ENCODE peak calls at places on chromosomes 4 and X, in five cellular contexts. U is CD8-positive, alpha-beta memory T cell; I is left ventricle myocardium inferior; W is iPS DF 6.9; X is GM23248. D is an unnamed sample.

GRCh38 chr4:55395529-55396304 is at the start of gene TMEM165:
- DNase-seq in U (peak; percentile 88), W (peak; percentile 41), I (peak; percentile 92), X (peak; percentile 97), D (peak; percentile 96)

GRCh38 chrX:148929686-148930085 is 429.3 kb downstream of the AFF2 start:
- DNase-seq in X (peak; percentile 74), I (no peak), U (no peak), W (no peak), D (no peak)

GRCh38 chr4:147821555-147821954 is 89.7 kb downstream of the ARHGAP10 start:
- DNase-seq in X (peak; percentile 34), I (no peak), W (no peak), U (no peak), D (no peak)

GRCh38 chr4:139282375-139283075 is 2.5 kb upstream of the MGARP start:
- DNase-seq in W (no peak), U (no peak), X (peak; percentile 55), I (no peak), D (no peak)

GRCh38 chr4:122542411-122543236 is 78.2 kb downstream of the IL21 start:
- DNase-seq in W (no peak), U (no peak), I (no peak), X (peak; percentile 69), D (no peak)

GRCh38 chr4:10354746-10355145 is 102.5 kb downstream of the ZNF518B start:
- DNase-seq in I (no peak), X (no peak), W (no peak), U (no peak), D (no peak)

GRCh38 chr4:26992657-26993361 is 132.2 kb downstream of the STIM2 start:
- DNase-seq in I (no peak), U (no peak), X (peak; percentile 66), W (no peak), D (no peak)

GRCh38 chr4:87030606-87031441 is 96.0 kb downstream of the AFF1 start:
- DNase-seq in W (no peak), I (no peak), U (no peak), X (peak; percentile 61), D (no peak)

GRCh38 chr4:104930298-104930697 is 216.4 kb upstream of the TET2 start:
- DNase-seq in U (no peak), I (no peak), W (no peak), X (no peak), D (no peak)

GRCh38 chr4:4860381-4860802 is 927 bp downstream of the MSX1 start:
- DNase-seq in X (no peak), W (no peak), I (no peak), U (no peak), D (no peak)

GRCh38 chr4:152258804-152259708 is 276.8 kb downstream of the FBXW7 start:
- DNase-seq in X (peak; percentile 95), U (no peak), W (no peak), I (no peak), D (no peak)

GRCh38 chr4:41322613-41323012 is 65.9 kb downstream of the UCHL1 start:
- DNase-seq in X (no peak), U (no peak), W (no peak), I (no peak), D (no peak)

GRCh38 chr4:139163806-139164206 is 13.2 kb downstream of the ELF2 start:
- DNase-seq in W (no peak), U (no peak), I (no peak), X (no peak), D (no peak)

GRCh38 chr4:48025005-48025404 is 8.4 kb downstream of the NIPAL1 start:
- DNase-seq in I (no peak), X (peak; percentile 49), U (no peak), W (no peak), D (no peak)

GRCh38 chr4:153153339-153153851 is 50.8 kb upstream of the TRIM2 start:
- DNase-seq in X (peak; percentile 76), U (peak; percentile 48), W (no peak), I (peak; percentile 34), D (peak; percentile 87)

GRCh38 chr4:128859887-128860774 is 50.6 kb downstream of the JADE1 start:
- DNase-seq in I (no peak), W (no peak), X (peak; percentile 78), U (no peak), D (no peak)

GRCh38 chrX:10833299-10834169 is 213.1 kb upstream of the MID1 start:
- DNase-seq in X (peak; percentile 61), W (peak; percentile 5), I (no peak), U (no peak), D (peak; percentile 43)

DNA sequence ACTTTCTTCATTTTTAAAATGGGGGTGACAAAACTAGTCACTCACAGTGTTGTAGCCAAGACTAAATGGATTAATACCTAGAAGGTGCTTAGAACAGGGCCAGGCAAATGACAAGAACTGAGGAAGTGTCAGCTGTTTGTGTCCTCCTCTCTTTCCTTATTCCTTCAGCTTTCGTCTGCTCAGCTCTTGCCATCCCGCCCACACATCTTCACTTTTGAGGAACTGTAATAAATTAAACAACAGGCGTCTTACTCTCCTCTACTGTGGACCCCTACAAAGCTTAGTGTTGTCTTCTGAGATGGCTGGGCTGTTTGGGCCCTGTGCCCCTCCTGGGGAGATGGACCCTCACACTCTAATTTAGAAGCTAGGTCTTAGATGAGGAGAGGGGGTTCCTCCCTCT is 2.7 kb downstream of the HPSE start:
- DNase-seq in I (no peak), W (no peak), U (no peak), X (no peak), D (no peak)
- H3K4me1 ChIP-seq in I (peaks cover 14% of the 10 kb centered on the region), W (peaks cover 2% of the 10 kb centered on the region), U (peaks cover 5% of the 10 kb centered on the region), X (no peaks in the 10 kb centered on the region), D (peaks cover 42% of the 10 kb centered on the region)

GRCh38 chr4:74640111-74640903 is 154.0 kb downstream of the BTC start:
- DNase-seq in I (no peak), W (no peak), X (peak; percentile 63), U (no peak), D (no peak)
- H3K27ac ChIP-seq in I (no peak overlapping the region), W (no peak overlapping the region), X (no peak overlapping the region), U (no peak overlapping the region), D (no peak overlapping the region)

GRCh38 chr4:184644553-184645307 is 4.5 kb downstream of the CASP3 start:
- DNase-seq in U (no peak), W (no peak), I (no peak), X (peak; percentile 53), D (no peak)

GRCh38 chr4:184643726-184644125 is 5.5 kb downstream of the CASP3 start:
- DNase-seq in W (no peak), I (no peak), U (no peak), X (no peak), D (no peak)

GRCh38 chr4:184648220-184649025 is 824 bp downstream of the CASP3 start:
- DNase-seq in I (peak; percentile 74), U (peak; percentile 27), X (peak; percentile 80), W (no peak), D (peak; percentile 93)

GRCh38 chr4:184647391-184648101 is 1.7 kb downstream of the CASP3 start:
- DNase-seq in U (no peak), X (peak; percentile 64), W (no peak), I (no peak), D (no peak)

GRCh38 chr4:184645904-184646610 is 3.2 kb downstream of the CASP3 start:
- DNase-seq in W (no peak), X (no peak), U (no peak), I (no peak), D (no peak)
- H3K4me1 ChIP-seq in W (peaks cover 3% of the 10 kb centered on the region), X (peaks cover 32% of the 10 kb centered on the region), U (peaks cover 56% of the 10 kb centered on the region), I (peaks cover 87% of the 10 kb centered on the region), D (peaks cover 65% of the 10 kb centered on the region)

DNA sequence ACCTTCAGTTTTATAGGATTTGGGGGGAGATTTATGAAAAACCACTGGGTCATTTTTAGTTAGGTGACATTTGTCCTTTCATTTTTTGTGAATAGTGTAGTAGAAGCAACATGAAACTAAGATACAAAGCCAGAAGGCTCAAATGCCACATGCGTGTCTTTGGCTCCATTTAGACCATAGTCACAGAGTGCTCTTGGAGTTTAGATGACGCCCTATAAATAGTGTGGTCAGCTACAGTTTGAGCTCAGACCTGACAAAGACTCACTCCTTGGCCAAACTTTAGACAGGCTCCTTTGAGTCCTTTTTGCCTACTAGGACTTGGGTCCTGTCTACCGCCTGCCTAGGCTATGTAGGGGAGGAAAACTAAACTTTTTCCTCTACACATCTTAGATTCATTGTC is 16.8 kb upstream of the PAGE1 start:
- DNase-seq in X (no peak), U (no peak), W (no peak), I (no peak), D (no peak)
- H3K27ac ChIP-seq in X (no peak overlapping the region), U (no peak overlapping the region), W (no peak overlapping the region), I (no peak overlapping the region), D (no peak overlapping the region)

DNA sequence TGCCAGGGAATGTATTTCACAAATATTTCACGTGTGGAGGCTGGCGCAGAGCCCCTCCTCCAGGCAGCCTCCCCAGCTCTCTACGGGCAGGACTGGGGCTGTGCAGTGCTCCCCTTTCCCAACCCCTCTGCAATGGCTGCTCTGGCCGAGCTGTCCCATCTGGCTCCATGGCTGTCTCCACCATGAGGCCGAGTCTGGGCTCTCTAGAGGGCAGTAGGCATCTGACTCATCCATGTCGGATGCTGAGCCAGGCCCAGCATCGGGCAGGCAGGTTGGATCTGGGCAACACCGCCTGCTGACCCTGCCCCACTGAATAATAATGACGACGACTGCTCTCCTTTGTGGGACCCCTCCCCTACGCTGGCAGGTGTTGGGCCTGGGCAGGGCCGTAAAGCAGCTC is 11.0 kb upstream of the SH3TC1 start:
- DNase-seq in U (no peak), W (no peak), I (no peak), X (peak; percentile 68), D (no peak)
- H3K4me1 ChIP-seq in U (no peaks in the 10 kb centered on the region), W (no peaks in the 10 kb centered on the region), I (peaks cover 75% of the 10 kb centered on the region), X (peaks cover 15% of the 10 kb centered on the region), D (peaks cover 30% of the 10 kb centered on the region)

D was measured in left lung.